ENCODE peak calls at places on chromosomes 5 and 9, in six cellular contexts. C is fibroblast of lung, H is A172, X is SK-N-DZ, S is RPMI7951, W is HEK293T. F is an unnamed sample.

GRCh38 chr5:160555836-160556660 is 134.4 kb downstream of the PTTG1 start:
- DNase-seq in S (peak; percentile 58), H (no peak), C (no peak), W (no peak), X (no peak), F (peak; percentile 28)

GRCh38 chr5:58457040-58457439 is 2.8 kb downstream of the PLK2 start:
- DNase-seq in H (no peak), S (no peak), C (no peak), X (no peak), W (no peak), F (no peak)

GRCh38 chr5:76733049-76733417 is 17.1 kb downstream of the F2R start:
- DNase-seq in S (no peak), H (no peak), W (no peak), X (no peak), C (no peak), F (no peak)

GRCh38 chr9:136013524-136014034 is 52.4 kb upstream of the UBAC1 start:
- DNase-seq in W (no peak), S (no peak), C (no peak), X (no peak), H (no peak), F (no peak)

GRCh38 chr9:36462245-36462644 is 62.2 kb upstream of the RNF38 start:
- DNase-seq in X (no peak), W (no peak), C (no peak), S (no peak), H (no peak), F (no peak)

GRCh38 chr5:38540348-38540747 is 16.1 kb downstream of the LIFR start:
- DNase-seq in H (no peak), C (no peak), X (peak; percentile 84), S (no peak), W (no peak), F (peak; percentile 34)

GRCh38 chr9:79352322-79352721 is 219.4 kb upstream of the TLE4 start:
- DNase-seq in H (no peak), S (no peak), W (no peak), C (no peak), X (no peak), F (no peak)

GRCh38 chr9:137218754-137219271 is 3.2 kb downstream of the RNF208 start:
- DNase-seq in W (no peak), C (no peak), X (no peak), S (peak; percentile 37), H (peak; percentile 92), F (no peak)

GRCh38 chr9:112819635-112820496 is 69.3 kb downstream of the SNX30 start:
- DNase-seq in W (peak; percentile 65), S (peak; percentile 70), C (peak; percentile 71), H (peak; percentile 72), X (peak; percentile 54), F (peak; percentile 39)

GRCh38 chr5:111892949-111893348 is 136.0 kb upstream of the NREP start:
- DNase-seq in W (no peak), C (peak; percentile 10), H (no peak), S (peak; percentile 47), X (no peak), F (no peak)

GRCh38 chr9:94985649-94986048 is 259.1 kb downstream of the AOPEP start:
- DNase-seq in C (no peak), W (no peak), X (no peak), H (no peak), S (peak; percentile 50), F (no peak)

GRCh38 chr9:21141427-21141882 is at the start of gene IFNW1:
- DNase-seq in H (no peak), C (peak; percentile 3), W (peak; percentile 25), X (no peak), S (peak; percentile 32), F (no peak)

GRCh38 chr5:173187054-173187743 is 42.9 kb downstream of the BNIP1 start:
- DNase-seq in H (no peak), C (no peak), W (no peak), X (no peak), S (no peak), F (no peak)

GRCh38 chr5:150196986-150197385 is 7.1 kb downstream of the SLC6A7 start:
- DNase-seq in X (no peak), S (no peak), W (no peak), H (no peak), C (no peak), F (no peak)

GRCh38 chr5:134510970-134511795 is 14.3 kb upstream of the JADE2 start:
- DNase-seq in S (peak; percentile 21), C (no peak), X (no peak), W (no peak), H (peak; percentile 73), F (no peak)

GRCh38 chr5:151742870-151743294 is 15.5 kb downstream of the ATOX1 start:
- DNase-seq in X (peak; percentile 64), W (peak; percentile 73), C (peak; percentile 73), H (peak; percentile 92), S (peak; percentile 71), F (peak; percentile 26)

GRCh38 chr9:84137968-84138367 is 157.4 kb downstream of the RMI1 start:
- DNase-seq in W (no peak), X (no peak), C (peak; percentile 51), H (no peak), S (no peak), F (no peak)

F was measured in retinal pigment epithelial cell.